ENCODE peak calls at places on chromosomes 5 and 9, in four cellular contexts. V, U, J and N are unnamed samples.

GRCh38 chr5:174175869-174176268 is 130.4 kb downstream of the NSG2 start:
- DNase-seq in V (no peak), U (no peak), J (no peak), N (no peak)

GRCh38 chr5:19479562-19479961 is 508.4 kb downstream of the CDH18 start:
- DNase-seq in V (no peak), U (no peak), J (no peak), N (no peak)

GRCh38 chr5:88883566-88884434 is 816 bp upstream of the MEF2C start:
- DNase-seq in V (peak; percentile 75), U (peak; percentile 69), J (peak; percentile 71), N (peak; percentile 14)

GRCh38 chr9:108787664-108788048 is 68.1 kb downstream of the ACTL7B start:
- DNase-seq in V (no peak), U (no peak), J (no peak), N (no peak)

GRCh38 chr9:849431-849830 is 7.9 kb downstream of the DMRT1 start:
- DNase-seq in V (no peak), U (no peak), J (no peak), N (no peak)

GRCh38 chr9:84000186-84000585 is 19.6 kb downstream of the RMI1 start:
- DNase-seq in V (no peak), U (no peak), J (no peak), N (no peak)

GRCh38 chr5:78787763-78788162 is 139.2 kb upstream of the LHFPL2 start:
- DNase-seq in V (no peak), U (no peak), J (no peak), N (no peak)

GRCh38 chr5:134240421-134240962 is 14.6 kb upstream of the PPP2CA start:
- DNase-seq in V (no peak), U (peak; percentile 24), J (peak; percentile 23), N (no peak)

GRCh38 chr5:154087260-154087659 is 48.5 kb downstream of the MFAP3 start:
- DNase-seq in V (no peak), U (no peak), J (no peak), N (no peak)

GRCh38 chr5:154840435-154841272 is 9.7 kb downstream of the FAXDC2 start:
- DNase-seq in V (no peak), U (no peak), J (no peak), N (no peak)

GRCh38 chr5:161548472-161549094 is 2.1 kb upstream of the GABRB2 start:
- DNase-seq in V (no peak), U (peak; percentile 14), J (peak; percentile 64), N (peak; percentile 51)

GRCh38 chr9:15755660-15756059 is 202.8 kb downstream of the CCDC171 start:
- DNase-seq in V (no peak), U (no peak), J (no peak), N (no peak)

GRCh38 chr5:110086658-110087388 is 397.1 kb downstream of the MAN2A1 start:
- DNase-seq in V (no peak), U (no peak), J (no peak), N (no peak)

GRCh38 chr5:55850839-55851674 is at the start of gene IL31RA:
- DNase-seq in V (no peak), U (no peak), J (no peak), N (no peak)

GRCh38 chr5:151251001-151251551 is 1.9 kb upstream of the GM2A start:
- DNase-seq in V (no peak), U (no peak), J (no peak), N (peak; percentile 92)

GRCh38 chr5:123610665-123611406 is 98.9 kb downstream of the CSNK1G3 start:
- DNase-seq in V (no peak), U (peak; percentile 23), J (peak; percentile 18), N (peak; percentile 61)

GRCh38 chr5:67233075-67233474 is 36.5 kb upstream of the CD180 start:
- DNase-seq in V (no peak), U (no peak), J (no peak), N (peak; percentile 37)

GRCh38 chr5:60522299-60522915 is 177.6 kb downstream of the DEPDC1B start:
- DNase-seq in V (no peak), U (peak; percentile 20), J (no peak), N (no peak)

GRCh38 chr9:30120654-30121053 is 2263.8 kb upstream of the ACO1 start:
- DNase-seq in V (no peak), U (no peak), J (no peak), N (no peak)

GRCh38 chr5:100505984-100506670 is 29.0 kb upstream of the FAM174A start:
- DNase-seq in V (no peak), U (no peak), J (peak; percentile 24), N (peak; percentile 3)

GRCh38 chr5:142961435-142962171 is 191.4 kb downstream of the ARHGAP26 start:
- DNase-seq in V (no peak), U (no peak), J (no peak), N (no peak)

GRCh38 chr5:6343951-6344596 is 34.3 kb downstream of the MED10 start:
- DNase-seq in V (no peak), U (no peak), J (no peak), N (no peak)

GRCh38 chr9:4837768-4838546 is 45.2 kb downstream of the RCL1 start:
- DNase-seq in V (no peak), U (no peak), J (no peak), N (no peak)

GRCh38 chr9:20640331-20641187 is 18.3 kb upstream of the MLLT3 start:
- DNase-seq in V (peak; percentile 51), U (peak; percentile 28), J (peak; percentile 66), N (peak; percentile 70)

GRCh38 chr5:43401827-43402226 is 10.4 kb downstream of the CCL28 start:
- DNase-seq in V (no peak), U (peak; percentile 51), J (no peak), N (no peak)

GRCh38 chr9:336039-336438 is 121.4 kb downstream of the DOCK8 start:
- DNase-seq in V (no peak), U (no peak), J (no peak), N (no peak)

DNA sequence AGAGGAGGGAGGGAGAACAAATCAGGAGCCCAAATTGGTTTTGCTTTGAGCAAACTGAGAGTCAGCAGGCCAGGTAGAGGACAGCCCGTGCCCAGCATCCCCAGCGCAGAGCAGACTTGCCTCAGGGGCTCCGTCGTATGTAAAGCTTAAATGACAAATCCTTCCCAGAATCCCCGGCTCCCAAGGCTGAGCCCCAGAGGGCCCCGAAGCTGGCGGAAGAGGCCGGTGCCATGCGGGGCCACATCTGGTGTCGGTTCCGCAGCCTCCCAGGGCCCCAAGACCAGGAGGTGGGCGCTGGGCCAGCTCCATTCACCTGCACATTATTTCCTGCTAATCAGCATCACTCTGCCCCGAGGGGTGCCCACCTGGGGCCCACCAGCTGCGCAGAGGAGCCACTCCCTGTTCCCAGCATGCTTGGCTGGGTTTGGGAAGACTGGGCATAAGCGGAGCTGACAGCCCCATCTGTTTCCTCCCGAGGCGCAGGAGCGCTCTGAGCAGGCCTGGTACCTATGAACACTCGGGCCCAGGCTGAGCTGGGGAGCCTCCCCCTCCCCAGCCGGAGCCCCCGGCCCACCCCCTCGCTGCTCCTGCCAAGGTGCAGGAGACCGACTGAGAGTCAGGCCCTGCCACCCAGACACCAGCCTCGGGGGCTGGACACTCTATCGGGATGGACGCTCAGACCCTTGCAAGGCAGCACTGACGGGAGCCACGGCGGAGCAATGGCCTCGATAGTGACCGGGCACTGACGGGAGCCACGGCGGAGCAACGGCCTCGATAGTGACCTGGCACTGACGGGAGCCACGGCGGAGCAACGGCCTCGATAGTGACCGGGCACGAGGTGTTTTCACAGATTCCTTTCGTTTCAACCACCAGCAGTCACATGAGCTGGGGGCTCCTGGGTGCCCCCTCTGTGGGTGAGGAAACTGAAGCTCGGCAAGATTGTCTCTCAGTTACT is 123.8 kb upstream of the PPP1R26 start:
- DNase-seq in V (no peak), U (no peak), J (no peak), N (no peak)
- H3K27me3 ChIP-seq in V (peaks cover 11% of the 10 kb centered on the region), U (no peaks in the 10 kb centered on the region), J (no peaks in the 10 kb centered on the region), N (no peaks in the 10 kb centered on the region)

DNA sequence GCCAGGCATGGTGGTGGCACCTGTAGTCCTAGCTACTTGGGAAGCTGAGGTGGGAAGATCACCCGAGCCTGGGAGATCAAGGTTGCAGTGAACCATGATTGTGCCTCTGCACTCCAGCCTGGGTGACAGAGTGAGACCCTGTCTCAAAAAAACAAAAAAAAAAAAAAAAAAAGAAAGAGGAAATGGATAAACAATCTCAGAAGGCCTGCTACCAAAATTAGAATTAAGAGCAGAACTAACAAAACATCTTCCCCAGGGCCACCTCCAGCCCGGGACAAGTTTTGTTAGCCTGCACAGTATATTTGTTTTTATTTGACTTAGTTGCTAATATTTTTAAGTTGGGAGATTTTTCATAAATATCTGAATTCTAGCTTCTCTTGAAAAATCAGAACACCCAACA is 23.1 kb downstream of the PAX5 start:
- DNase-seq in V (no peak), U (no peak), J (no peak), N (no peak)
- H3K4me1 ChIP-seq in V (no peaks in the 10 kb centered on the region), U (no peaks in the 10 kb centered on the region), J (no peaks in the 10 kb centered on the region), N (no peaks in the 10 kb centered on the region)

GRCh38 chr5:15026506-15026905 is 154.9 kb upstream of the ANKH start:
- DNase-seq in V (no peak), U (no peak), J (no peak), N (no peak)
- H3K27me3 ChIP-seq in V (no peaks in the 10 kb centered on the region), U (no peaks in the 10 kb centered on the region), J (no peaks in the 10 kb centered on the region), N (no peaks in the 10 kb centered on the region)

GRCh38 chr9:93595461-93595860 is 19.1 kb downstream of the PHF2 start:
- DNase-seq in V (no peak), U (no peak), J (no peak), N (no peak)
- H3K4me1 ChIP-seq in V (peaks cover 58% of the 10 kb centered on the region), U (peaks cover 29% of the 10 kb centered on the region), J (peaks cover 12% of the 10 kb centered on the region), N (peaks cover 11% of the 10 kb centered on the region)

GRCh38 chr9:69579749-69580581 is 92.2 kb downstream of the APBA1 start:
- DNase-seq in V (no peak), U (no peak), J (no peak), N (peak; percentile 80)
- H3K27me3 ChIP-seq in V (no peaks in the 10 kb centered on the region), U (no peaks in the 10 kb centered on the region), J (no peaks in the 10 kb centered on the region), N (no peaks in the 10 kb centered on the region)

DNA sequence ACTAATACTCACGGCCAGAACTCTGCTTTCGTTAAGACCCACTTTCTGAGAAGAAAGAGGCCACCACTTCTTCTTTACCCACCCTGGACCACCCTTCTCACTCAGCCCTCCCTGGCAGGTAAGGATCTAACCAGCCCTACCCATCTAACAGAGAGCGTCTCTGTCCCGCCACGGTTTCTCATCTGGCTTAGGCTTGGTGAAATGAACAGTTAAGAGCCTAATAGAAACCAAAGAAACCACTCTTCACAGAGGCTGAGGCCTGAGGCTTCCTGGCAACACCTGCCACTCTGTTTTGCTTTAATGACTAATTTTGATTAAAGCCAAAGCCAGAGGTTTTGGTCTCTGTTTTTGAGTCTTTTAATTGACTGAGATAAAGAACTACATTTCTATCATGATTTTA is 354.1 kb upstream of the SLC30A5 start:
- DNase-seq in V (no peak), U (no peak), J (no peak), N (no peak)
- H3K4me1 ChIP-seq in V (no peaks in the 10 kb centered on the region), U (peaks cover 9% of the 10 kb centered on the region), J (no peaks in the 10 kb centered on the region), N (no peaks in the 10 kb centered on the region)

DNA sequence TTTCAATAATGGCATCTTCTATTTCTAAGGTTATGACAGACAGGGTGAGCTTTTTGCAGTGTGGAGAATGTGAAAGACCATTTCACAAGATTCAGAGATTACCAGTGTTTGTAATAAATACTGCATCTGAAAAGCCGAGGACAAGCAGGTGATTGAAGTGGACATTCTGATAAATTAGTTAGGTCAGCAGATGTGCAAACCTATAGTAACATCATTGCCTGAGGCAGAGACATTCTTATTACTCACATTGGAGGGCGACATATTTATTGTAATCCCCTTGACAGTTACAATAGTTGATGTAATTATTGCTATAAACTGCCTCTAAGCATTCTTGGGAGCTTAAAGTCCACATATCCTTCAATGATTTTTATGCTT is 3.3 kb downstream of the RASGRF2 start:
- DNase-seq in V (no peak), U (no peak), J (no peak), N (no peak)
- H3K27me3 ChIP-seq in V (peaks cover 46% of the 10 kb centered on the region), U (peaks cover 18% of the 10 kb centered on the region), J (peaks cover 23% of the 10 kb centered on the region), N (no peaks in the 10 kb centered on the region)